ENCODE peak calls at places on chromosomes 5 and 9, in nine cellular contexts. U is AG10803, S is foreskin fibroblast, F is GM12865, V is PC-3, D is PC-9, P is GM06990, K is cardiac fibroblast, Z is tibial artery. E is an unnamed sample.

GRCh38 chr5:178264044-178264443 is 31.4 kb upstream of the PHYKPL start:
- DNase-seq in K (no peak), S (no peak), D (no peak), F (no peak), U (no peak), P (no peak), Z (no peak), V (no peak), E (no peak)

GRCh38 chr5:52710972-52711596 is 76.6 kb upstream of the ITGA1 start:
- DNase-seq in Z (no peak), K (peak; percentile 28), U (no peak), V (no peak), D (no peak), F (no peak), S (peak; percentile 14), P (no peak), E (no peak)

GRCh38 chr5:88934401-88934800 is 51.4 kb upstream of the MEF2C start:
- DNase-seq in S (no peak), D (no peak), Z (no peak), U (no peak), F (no peak), V (no peak), P (no peak), K (no peak), E (no peak)

GRCh38 chr9:132024589-132024988 is 55.1 kb downstream of the MED27 start:
- DNase-seq in F (no peak), U (no peak), S (no peak), Z (no peak), K (no peak), D (no peak), P (no peak), V (no peak), E (no peak)

GRCh38 chr9:35598863-35599590 is 6.0 kb upstream of the TESK1 start:
- DNase-seq in D (no peak), P (no peak), F (no peak), U (no peak), K (no peak), Z (no peak), V (no peak), S (no peak), E (no peak)

GRCh38 chr5:55675119-55675518 is 37.0 kb downstream of the SLC38A9 start:
- DNase-seq in U (peak; percentile 58), K (peak; percentile 69), V (no peak), Z (no peak), F (no peak), D (no peak), P (no peak), S (no peak), E (no peak)

GRCh38 chr5:149576021-149576420 is 5.3 kb upstream of the ARHGEF37 start:
- DNase-seq in P (peak; percentile 25), V (no peak), F (peak; percentile 50), Z (no peak), K (no peak), U (no peak), S (no peak), D (no peak), E (no peak)

GRCh38 chr9:135300346-135301141 is 179.0 kb upstream of the PPP1R26 start:
- DNase-seq in S (no peak), D (no peak), P (no peak), Z (no peak), F (no peak), U (no peak), V (no peak), K (no peak), E (no peak)

GRCh38 chr5:32422697-32423096 is 21.8 kb downstream of the ZFR start:
- DNase-seq in V (no peak), K (no peak), Z (no peak), S (no peak), U (no peak), D (no peak), P (no peak), F (no peak), E (no peak)

GRCh38 chr5:32428426-32428825 is 16.1 kb downstream of the ZFR start:
- DNase-seq in F (no peak), Z (no peak), K (no peak), V (no peak), S (no peak), D (no peak), U (no peak), P (no peak), E (peak; percentile 70)

GRCh38 chr5:32421075-32421474 is 23.5 kb downstream of the ZFR start:
- DNase-seq in S (no peak), D (no peak), K (no peak), U (no peak), V (no peak), Z (no peak), F (no peak), P (no peak), E (no peak)

GRCh38 chr5:32426440-32427151 is 17.9 kb downstream of the ZFR start:
- DNase-seq in D (no peak), V (no peak), Z (no peak), S (no peak), U (no peak), F (no peak), P (no peak), K (no peak), E (no peak)
- H3K4me3 ChIP-seq in D (no peak overlapping the region), V (no peak overlapping the region), Z (no peak overlapping the region), S (no peak overlapping the region), U (no peak overlapping the region), F (no peak overlapping the region), P (no peak overlapping the region), K (no peak overlapping the region), E (no peak overlapping the region)

DNA sequence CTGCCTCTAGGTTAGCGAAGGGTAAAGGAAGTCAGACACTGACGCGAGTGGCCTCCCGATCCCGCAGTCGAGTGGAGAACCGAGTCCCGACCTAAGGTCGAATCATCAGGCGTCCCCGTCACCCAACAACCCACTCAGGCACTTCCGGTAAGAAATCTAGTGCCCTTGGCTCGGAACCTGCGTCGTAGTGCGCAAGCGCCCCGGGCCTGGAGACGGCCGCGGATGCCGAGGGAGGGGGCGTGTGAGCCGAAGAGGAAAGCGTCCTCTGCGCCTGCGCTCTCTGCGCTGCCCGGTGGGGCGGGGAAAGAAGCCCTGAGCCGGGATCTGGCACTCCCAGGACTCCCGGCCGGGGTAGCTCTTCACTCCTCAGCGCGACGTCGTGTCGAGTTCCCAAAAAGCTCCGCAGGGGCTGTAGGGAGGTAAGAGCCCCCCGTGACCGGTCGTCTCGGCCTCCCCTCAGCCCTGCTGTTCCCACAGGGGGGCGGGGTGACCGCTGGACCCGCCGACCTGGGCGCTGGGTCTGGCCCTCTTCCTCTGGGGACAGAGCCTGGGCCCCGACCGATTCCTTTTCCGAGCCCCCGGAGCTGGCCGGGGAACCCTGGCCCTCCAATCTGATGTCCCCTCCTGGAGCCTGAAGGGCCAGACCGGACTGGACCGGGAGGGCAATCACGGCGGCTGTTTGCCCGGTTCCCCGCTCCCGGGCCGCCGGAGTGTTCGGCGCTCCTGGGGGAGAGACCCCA is at the start of gene ZFYVE16:
- DNase-seq in P (peak; percentile 96), D (peak; percentile 89), S (peak; percentile 99), U (peak; percentile 97), V (peak; percentile 95), F (peak; percentile 98), K (peak; percentile 99), Z (peak; percentile 97), E (peak; percentile 91)
- TF ChIP-seq CTCF in P (peak; percentile 29), D (peak; percentile 47), S (no peak), U (no peak), V (peak; percentile 19), F (no peak), K (no peak), Z (peak; percentile 59), E (no peak)

GRCh38 chr9:33113799-33114547 is 37.5 kb upstream of the SMU1 start:
- DNase-seq in S (no peak), U (no peak), D (no peak), F (no peak), K (no peak), Z (no peak), V (no peak), P (no peak), E (no peak)

GRCh38 chr9:33112099-33112498 is 35.6 kb upstream of the SMU1 start:
- DNase-seq in U (no peak), Z (no peak), K (no peak), P (no peak), S (no peak), F (no peak), D (no peak), V (no peak), E (no peak)

GRCh38 chr9:33110686-33111085 is 34.2 kb upstream of the SMU1 start:
- DNase-seq in K (no peak), V (no peak), S (no peak), Z (no peak), F (no peak), P (no peak), D (no peak), U (no peak), E (no peak)

GRCh38 chr9:33109850-33110595 is 33.5 kb upstream of the SMU1 start:
- DNase-seq in S (no peak), Z (no peak), U (no peak), F (no peak), D (no peak), V (no peak), P (no peak), K (no peak), E (no peak)

DNA sequence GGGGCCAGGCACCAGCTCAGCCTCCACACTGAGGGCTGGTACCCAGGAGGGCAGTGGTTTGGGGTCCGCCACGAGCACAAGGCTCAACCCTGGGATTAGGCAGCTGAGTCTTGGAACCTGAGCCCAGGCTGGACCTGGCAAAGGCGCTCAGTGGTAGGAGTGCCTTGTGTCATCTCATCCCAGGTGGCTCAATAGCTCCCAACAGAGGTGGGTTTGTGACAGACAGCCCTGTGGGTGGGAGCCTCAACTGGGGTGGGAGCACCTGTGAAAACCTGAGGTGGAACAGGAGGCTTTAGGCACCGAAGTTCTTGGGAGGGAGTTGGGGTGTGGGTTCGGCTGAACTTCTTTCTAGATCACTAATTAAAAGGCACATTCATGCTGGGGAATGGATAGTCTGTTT is 35.1 kb upstream of the SMU1 start:
- DNase-seq in F (no peak), S (no peak), Z (no peak), K (no peak), D (no peak), V (no peak), U (no peak), P (no peak), E (no peak)
- H3K4me3 ChIP-seq in F (no peak overlapping the region), S (no peak overlapping the region), Z (no peak overlapping the region), K (no peak overlapping the region), D (no peak overlapping the region), V (no peak overlapping the region), U (no peak overlapping the region), P (no peak overlapping the region), E (no peak overlapping the region)

DNA sequence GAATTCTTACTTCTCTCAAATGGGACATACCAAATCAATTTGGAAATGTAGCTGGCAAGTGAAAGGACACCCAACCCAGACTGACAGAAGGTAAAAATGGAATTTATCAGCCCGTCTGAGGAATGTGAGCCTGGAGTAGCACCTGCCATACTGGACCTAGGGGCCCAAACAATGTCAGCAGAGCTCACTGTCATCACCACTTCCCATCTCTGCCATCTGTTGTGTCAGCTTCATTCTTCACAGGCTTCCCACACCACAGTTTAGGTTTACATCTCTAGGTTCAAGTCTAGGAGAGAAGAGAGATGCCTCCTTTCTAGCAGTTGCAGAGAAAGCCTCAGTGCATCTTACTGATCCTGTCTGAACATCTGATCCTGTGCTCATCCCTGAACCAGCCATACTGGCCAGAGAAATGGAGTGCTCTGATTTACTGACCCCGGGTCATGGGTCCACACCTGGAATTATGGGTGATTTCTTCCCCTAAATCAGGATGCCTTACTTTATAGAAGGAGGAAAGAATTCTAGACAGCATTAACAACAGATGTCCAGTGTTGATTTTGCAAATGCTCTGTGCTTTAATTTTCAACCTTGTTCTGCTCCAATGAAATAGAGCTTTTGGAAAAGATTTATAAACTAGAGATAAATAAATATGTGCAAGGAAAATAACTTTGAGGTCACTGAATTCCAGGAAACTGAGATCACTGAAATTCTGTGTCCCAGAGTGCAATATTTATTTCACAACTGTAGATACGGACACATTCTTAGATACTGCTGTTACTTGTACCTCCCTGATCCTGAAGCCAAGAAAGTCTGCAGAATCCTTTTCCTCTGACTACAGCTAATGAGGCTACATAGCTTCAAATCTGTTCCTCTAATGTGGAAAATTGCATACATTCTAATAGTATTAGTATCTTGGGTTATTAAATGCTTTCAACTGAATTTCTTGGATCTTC is 222.7 kb downstream of the DOCK8 start:
- DNase-seq in Z (no peak), V (no peak), U (peak; percentile 81), S (peak; percentile 29), D (peak; percentile 69), P (no peak), K (peak; percentile 95), F (no peak), E (no peak)
- TF ChIP-seq CTCF in Z (no peak), V (no peak), U (no peak), S (no peak), D (no peak), P (no peak), K (no peak), F (no peak), E (no peak)